ENCODE peak calls at places on chromosomes 2 and 18, in seven cellular contexts. G, P, V, Q, L, U and I are unnamed samples.

GRCh38 chr2:175030380-175031271 is 25.4 kb upstream of the CHN1 start:
- DNase-seq in G (no peak), P (peak; percentile 57), V (no peak), Q (peak; percentile 62), L (peak; percentile 51), U (peak; percentile 14), I (no peak)

GRCh38 chr2:67724261-67724660 is 327.1 kb downstream of the ETAA1 start:
- DNase-seq in G (no peak), P (no peak), V (no peak), Q (no peak), L (no peak), U (no peak), I (no peak)

GRCh38 chr2:66569321-66569851 is 134.5 kb downstream of the MEIS1 start:
- DNase-seq in G (no peak), P (peak; percentile 21), V (no peak), Q (peak; percentile 67), L (peak; percentile 35), U (no peak), I (no peak)

GRCh38 chr2:18117592-18117991 is 239.1 kb downstream of the KCNS3 start:
- DNase-seq in G (no peak), P (peak; percentile 46), V (peak; percentile 46), Q (peak; percentile 16), L (peak; percentile 28), U (no peak), I (peak; percentile 15)

GRCh38 chr2:26150243-26150642 is 22.6 kb upstream of the GAREM2 start:
- DNase-seq in G (no peak), P (no peak), V (no peak), Q (no peak), L (no peak), U (no peak), I (no peak)

GRCh38 chr2:212596688-212597087 is 58.1 kb upstream of the ERBB4 start:
- DNase-seq in G (no peak), P (no peak), V (no peak), Q (no peak), L (no peak), U (no peak), I (no peak)

GRCh38 chr2:55618649-55619055 is 1.2 kb upstream of the PPP4R3B start:
- DNase-seq in G (peak; percentile 73), P (peak; percentile 40), V (peak; percentile 51), Q (peak; percentile 63), L (peak; percentile 41), U (no peak), I (peak; percentile 76)

GRCh38 chr2:238839428-238839827 is 8.5 kb upstream of the TWIST2 start:
- DNase-seq in G (no peak), P (no peak), V (no peak), Q (no peak), L (no peak), U (no peak), I (no peak)

GRCh38 chr2:217785544-217786045 is 217.2 kb downstream of the TNS1 start:
- DNase-seq in G (peak; percentile 88), P (peak; percentile 88), V (peak; percentile 87), Q (peak; percentile 77), L (peak; percentile 82), U (peak; percentile 78), I (peak; percentile 86)

GRCh38 chr2:173119069-173119807 is 43.6 kb downstream of the MAP3K20 start:
- DNase-seq in G (no peak), P (no peak), V (no peak), Q (peak; percentile 58), L (peak; percentile 3), U (no peak), I (no peak)

GRCh38 chr18:29181151-29181901 is 1004.4 kb upstream of the CDH2 start:
- DNase-seq in G (no peak), P (no peak), V (no peak), Q (peak; percentile 91), L (no peak), U (no peak), I (no peak)

GRCh38 chr2:177419274-177419673 is 26.7 kb downstream of the AGPS start:
- DNase-seq in G (no peak), P (no peak), V (no peak), Q (peak; percentile 66), L (no peak), U (no peak), I (no peak)

GRCh38 chr2:205660521-205661124 is 21.7 kb upstream of the NRP2 start:
- DNase-seq in G (peak; percentile 67), P (no peak), V (no peak), Q (peak; percentile 81), L (no peak), U (no peak), I (peak; percentile 14)

GRCh38 chr2:230071421-230071820 is 2.7 kb upstream of the SLC16A14 start:
- DNase-seq in G (no peak), P (no peak), V (no peak), Q (no peak), L (no peak), U (no peak), I (no peak)

GRCh38 chr2:230068658-230069080 is at the start of gene SLC16A14:
- DNase-seq in G (no peak), P (peak; percentile 5), V (no peak), Q (peak; percentile 61), L (peak; percentile 23), U (no peak), I (peak; percentile 38)

GRCh38 chr2:230069418-230069817 is 694 bp upstream of the SLC16A14 start:
- DNase-seq in G (no peak), P (no peak), V (no peak), Q (no peak), L (no peak), U (no peak), I (no peak)

DNA sequence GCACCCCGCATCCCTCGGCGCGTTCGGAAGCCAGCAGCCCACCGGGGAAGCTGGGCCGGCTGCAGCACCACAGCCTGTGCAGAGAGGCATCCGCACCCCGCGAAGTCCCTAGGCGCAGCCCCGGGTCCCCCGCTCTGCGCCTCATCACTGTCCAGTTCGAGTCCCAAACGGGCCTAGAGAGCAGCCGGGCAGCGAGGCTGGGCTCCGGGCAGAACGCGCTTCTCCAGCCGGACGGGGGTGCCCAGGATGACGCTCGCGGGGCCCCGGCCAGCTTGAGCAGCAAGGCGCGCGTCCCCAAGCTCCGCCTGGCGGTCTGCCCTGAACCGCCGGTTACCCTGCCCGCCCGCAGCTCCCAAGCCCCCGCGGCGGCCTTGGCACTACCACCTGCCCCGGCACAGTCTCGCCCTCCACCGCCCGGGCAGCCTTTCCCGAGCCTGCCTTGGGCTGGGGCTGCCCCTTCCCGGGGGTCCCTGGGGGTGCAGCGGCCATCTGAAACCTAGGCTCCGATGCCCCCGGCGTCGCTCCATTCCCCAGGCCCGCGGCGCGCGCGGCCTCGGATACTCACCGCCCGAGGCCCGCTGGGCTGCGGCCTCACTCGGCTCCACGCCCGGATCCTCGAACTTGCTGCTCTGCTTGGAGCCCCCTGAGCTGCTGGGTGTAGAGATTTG is 600 bp downstream of the SLC16A14 start:
- DNase-seq in G (peak; percentile 86), P (peak; percentile 56), V (peak; percentile 52), Q (peak; percentile 18), L (peak; percentile 57), U (peak; percentile 53), I (peak; percentile 68)
- TF ChIP-seq CTCF in G (peak; percentile 12), P (no peak), V (no peak), Q (no peak), L (no peak), U (peak; percentile 42), I (peak; percentile 17)

GRCh38 chr2:79039944-79040343 is 14.4 kb downstream of the REG3G start:
- DNase-seq in G (no peak), P (no peak), V (no peak), Q (no peak), L (peak; percentile 21), U (no peak), I (no peak)

DNA sequence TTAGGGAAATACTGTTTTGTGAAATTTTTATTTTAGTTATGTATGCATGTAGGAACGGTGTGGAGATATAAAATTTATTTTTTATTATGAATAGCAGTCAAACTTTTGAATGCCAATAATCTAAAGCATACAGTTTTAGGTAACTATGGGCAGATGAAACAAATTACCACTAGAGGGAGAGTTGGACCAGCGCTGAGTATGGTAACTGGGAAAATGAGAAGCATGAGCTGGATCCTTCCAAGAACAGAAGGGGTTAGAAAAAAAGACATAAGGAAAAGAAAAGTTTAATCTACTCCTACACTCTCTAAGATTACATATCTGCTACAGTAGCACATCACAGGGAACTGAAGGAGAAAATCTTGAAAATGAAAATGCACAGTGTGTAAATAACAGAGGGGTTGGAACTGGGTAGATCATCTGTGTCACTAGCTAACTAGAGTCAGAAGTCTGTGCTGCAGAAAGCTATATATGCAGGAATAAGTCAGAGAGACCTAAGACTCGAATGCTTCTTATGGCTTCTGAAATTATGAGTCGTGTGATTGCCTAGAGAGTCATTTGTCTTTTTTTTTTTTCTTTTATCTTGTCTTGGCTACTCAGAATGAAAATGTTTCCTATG is 15.6 kb downstream of the REG3G start:
- DNase-seq in G (no peak), P (no peak), V (no peak), Q (no peak), L (peak; percentile 6), U (no peak), I (no peak)
- TF ChIP-seq CTCF in G (peak; percentile 28), P (peak; percentile 76), V (no peak), Q (no peak), L (peak; percentile 72), U (peak; percentile 77), I (no peak)

DNA sequence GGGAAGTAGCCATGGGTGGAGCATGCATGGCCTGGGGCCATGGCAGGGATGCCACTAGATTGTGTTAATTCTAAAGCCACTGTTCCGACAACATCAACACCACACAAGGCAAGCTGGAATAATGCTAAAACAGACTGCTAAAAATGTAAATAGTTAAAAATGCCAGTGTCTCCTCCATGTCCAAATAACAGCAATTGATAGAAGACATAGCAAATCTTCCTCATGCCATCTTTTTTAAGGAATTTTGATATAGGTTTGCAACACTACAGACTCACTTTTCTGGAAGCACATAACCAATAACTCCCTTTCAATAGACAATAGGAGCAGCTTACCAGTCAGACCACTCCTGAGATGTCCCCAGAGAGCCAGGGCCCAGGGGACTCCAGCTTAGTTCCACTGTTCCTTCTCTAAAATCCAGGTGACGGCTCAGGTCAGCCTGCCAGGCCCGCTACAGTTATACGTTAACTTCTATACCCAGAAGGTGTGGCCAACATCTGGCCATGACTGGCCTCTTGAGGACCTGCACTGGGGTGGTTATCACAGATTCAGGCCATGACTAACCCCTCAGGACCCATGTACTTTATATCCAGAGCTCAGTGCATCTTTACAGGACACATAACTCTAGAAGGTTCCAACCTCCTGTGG is 20.3 kb downstream of the TUBB6 start:
- DNase-seq in G (no peak), P (no peak), V (no peak), Q (no peak), L (no peak), U (no peak), I (no peak)
- TF ChIP-seq CTCF in G (no peak), P (peak; percentile 45), V (no peak), Q (no peak), L (no peak), U (no peak), I (no peak)

GRCh38 chr2:126885701-126886121 is 13.0 kb upstream of the TEX51 start:
- DNase-seq in G (peak; percentile 85), P (no peak), V (no peak), Q (peak; percentile 25), L (no peak), U (no peak), I (no peak)

GRCh38 chr2:126887506-126887905 is 11.2 kb upstream of the TEX51 start:
- DNase-seq in G (no peak), P (no peak), V (no peak), Q (no peak), L (no peak), U (no peak), I (no peak)

GRCh38 chr2:126884861-126885481 is 13.7 kb upstream of the TEX51 start:
- DNase-seq in G (no peak), P (no peak), V (no peak), Q (no peak), L (no peak), U (no peak), I (no peak)

GRCh38 chr2:126886906-126887280 is 11.8 kb upstream of the TEX51 start:
- DNase-seq in G (peak; percentile 55), P (no peak), V (no peak), Q (no peak), L (no peak), U (no peak), I (no peak)

GRCh38 chr2:126886201-126886905 is 12.3 kb upstream of the TEX51 start:
- DNase-seq in G (peak; percentile 90), P (peak; percentile 84), V (no peak), Q (peak; percentile 56), L (no peak), U (peak; percentile 69), I (peak; percentile 89)
- TF ChIP-seq CTCF in G (peak; percentile 59), P (peak; percentile 88), V (peak; percentile 49), Q (peak; percentile 35), L (no peak), U (peak; percentile 92), I (peak; percentile 85)